ENCODE peak calls at places on chromosomes 5 and 9, in seven cellular contexts. N is tibial nerve, Q is transverse colon, E is sigmoid colon, J is ovary, B is SK-N-SH, R is stomach. A is an unnamed sample. For H3K36me3, the result is how much of the 10 kb centered on the place peaks cover.

GRCh38 chr5:122661496-122662180 is 113.2 kb upstream of the SNX2 start:
- DNase-seq in N (no peak), Q (no peak), E (no peak), J (no peak), B (no peak), R (no peak), A (no peak)

GRCh38 chr5:142478116-142478515 is 153.3 kb upstream of the SPRY4 start:
- DNase-seq in N (no peak), Q (no peak), E (no peak), J (no peak), B (no peak), R (no peak), A (no peak)

GRCh38 chr5:131104169-131104775 is 60.8 kb downstream of the HINT1 start:
- DNase-seq in N (no peak), Q (no peak), E (no peak), J (no peak), B (no peak), R (no peak), A (no peak)

GRCh38 chr5:34930527-34930844 is 1.1 kb downstream of the DNAJC21 start:
- DNase-seq in N (no peak), Q (no peak), E (no peak), J (no peak), B (no peak), R (no peak), A (no peak)

GRCh38 chr5:158770506-158770905 is 329.2 kb downstream of the EBF1 start:
- DNase-seq in N (no peak), Q (no peak), E (no peak), J (no peak), B (no peak), R (no peak), A (no peak)

GRCh38 chr9:115008536-115008935 is 78.1 kb upstream of the TNFSF8 start:
- DNase-seq in N (no peak), Q (no peak), E (no peak), J (no peak), B (no peak), R (no peak), A (no peak)

GRCh38 chr9:130845254-130845653 is 10.2 kb downstream of the ABL1 start:
- DNase-seq in N (no peak), Q (no peak), E (no peak), J (no peak), B (no peak), R (no peak), A (peak)

GRCh38 chr9:136488247-136489214 is 5.7 kb upstream of the SEC16A start:
- DNase-seq in N (no peak), Q (peak), E (peak), J (peak), B (peak), R (peak), A (no peak)

GRCh38 chr5:55141945-55142690 is 17.9 kb upstream of the GPX8 start:
- DNase-seq in N (no peak), Q (no peak), E (no peak), J (no peak), B (no peak), R (no peak), A (peak)

GRCh38 chr9:109307380-109308240 is 13.2 kb downstream of the EPB41L4B start:
- DNase-seq in N (no peak), Q (peak), E (no peak), J (no peak), B (no peak), R (peak), A (no peak)

GRCh38 chr5:32297181-32298055 is 15.3 kb downstream of the MTMR12 start:
- DNase-seq in N (no peak), Q (peak), E (no peak), J (no peak), B (no peak), R (no peak), A (no peak)

GRCh38 chr5:176590035-176590729 is 19.8 kb downstream of the GPRIN1 start:
- DNase-seq in N (no peak), Q (no peak), E (no peak), J (no peak), B (no peak), R (no peak), A (no peak)

GRCh38 chr9:93984860-93985259 is 29.7 kb upstream of the BARX1 start:
- DNase-seq in N (no peak), Q (no peak), E (no peak), J (no peak), B (no peak), R (peak), A (peak)

GRCh38 chr5:38420246-38420645 is 136.2 kb downstream of the LIFR start:
- DNase-seq in N (no peak), Q (no peak), E (no peak), J (no peak), B (no peak), R (no peak), A (no peak)

GRCh38 chr5:150080696-150081435 is 5.5 kb downstream of the CSF1R start:
- DNase-seq in N (no peak), Q (no peak), E (no peak), J (no peak), B (no peak), R (peak), A (peak)

GRCh38 chr5:142396436-142396835 is 71.6 kb upstream of the SPRY4 start:
- DNase-seq in N (no peak), Q (no peak), E (no peak), J (no peak), B (no peak), R (no peak), A (no peak)

GRCh38 chr5:40082313-40082712 is 597.4 kb upstream of the PTGER4 start:
- DNase-seq in N (no peak), Q (no peak), E (no peak), J (no peak), B (no peak), R (no peak), A (no peak)

GRCh38 chr5:52776116-52776515 is 11.6 kb upstream of the ITGA1 start:
- DNase-seq in N (no peak), Q (no peak), E (no peak), J (no peak), B (no peak), R (no peak), A (no peak)

GRCh38 chr5:132260051-132260450 is 2.6 kb downstream of the PDLIM4 start:
- DNase-seq in N (no peak), Q (no peak), E (no peak), J (no peak), B (peak), R (no peak), A (no peak)

GRCh38 chr9:16413509-16414016 is 456.9 kb downstream of the BNC2 start:
- DNase-seq in N (no peak), Q (no peak), E (peak), J (peak), B (no peak), R (no peak), A (no peak)

GRCh38 chr5:149550608-149551226 is 522 bp downstream of the CSNK1A1 start:
- DNase-seq in N (no peak), Q (peak), E (peak), J (peak), B (peak), R (no peak), A (no peak)

GRCh38 chr5:60446917-60447316 is 253.0 kb downstream of the DEPDC1B start:
- DNase-seq in N (no peak), Q (no peak), E (no peak), J (no peak), B (no peak), R (no peak), A (no peak)

GRCh38 chr5:160230686-160231527 is 1.6 kb downstream of the FABP6 start:
- DNase-seq in N (no peak), Q (no peak), E (no peak), J (no peak), B (no peak), R (no peak), A (no peak)

GRCh38 chr9:87390361-87390760 is 107.3 kb upstream of the DAPK1 start:
- DNase-seq in N (no peak), Q (no peak), E (no peak), J (no peak), B (no peak), R (no peak), A (no peak)

GRCh38 chr5:154505567-154505966 is 27.5 kb upstream of the HAND1 start:
- DNase-seq in N (no peak), Q (no peak), E (peak), J (no peak), B (peak), R (no peak), A (no peak)

GRCh38 chr5:177601126-177601525 is 1.2 kb downstream of the B4GALT7 start:
- DNase-seq in N (no peak), Q (no peak), E (no peak), J (no peak), B (no peak), R (no peak), A (no peak)

GRCh38 chr9:134993996-134994720 is 76.4 kb upstream of the FCN1 start:
- DNase-seq in N (no peak), Q (no peak), E (peak), J (no peak), B (no peak), R (no peak), A (no peak)

DNA sequence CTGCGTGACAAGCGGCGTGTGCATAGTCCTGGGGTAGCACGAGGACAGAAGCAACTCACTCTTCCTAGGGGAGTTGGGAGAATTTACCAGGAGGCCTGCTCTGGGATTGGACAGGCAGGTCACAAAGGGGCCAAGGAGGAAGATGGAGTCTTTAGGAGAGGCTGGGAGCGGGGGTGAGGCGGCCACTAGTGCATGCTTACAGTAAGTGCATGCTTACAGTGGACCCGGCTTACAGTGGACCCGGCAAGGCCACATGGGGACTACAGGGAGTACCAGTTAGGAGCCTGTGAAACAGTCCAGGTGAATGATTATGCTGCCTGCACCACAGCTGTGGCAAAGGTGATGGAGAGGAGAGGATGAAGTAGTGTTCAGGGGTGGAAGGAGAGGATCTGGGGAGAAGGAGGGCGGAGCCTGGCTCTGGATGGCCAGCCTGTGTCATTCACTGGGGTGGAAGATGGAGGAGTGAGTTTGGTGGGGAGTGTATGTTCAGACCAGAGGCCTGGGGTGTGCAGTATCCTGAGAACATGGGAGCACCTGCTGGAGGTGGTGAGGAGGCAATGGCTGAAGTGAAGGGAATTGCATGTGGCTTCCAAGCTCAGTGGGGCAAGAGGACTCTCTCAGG is 78.7 kb downstream of the CRB2 start:
- DNase-seq in N (no peak), Q (no peak), E (peak), J (no peak), B (peak), R (no peak), A (no peak)
- TF ChIP-seq CTCF in N (no peak), Q (no peak), E (no peak), J (no peak), B (peak), R (no peak), A (no peak)

DNA sequence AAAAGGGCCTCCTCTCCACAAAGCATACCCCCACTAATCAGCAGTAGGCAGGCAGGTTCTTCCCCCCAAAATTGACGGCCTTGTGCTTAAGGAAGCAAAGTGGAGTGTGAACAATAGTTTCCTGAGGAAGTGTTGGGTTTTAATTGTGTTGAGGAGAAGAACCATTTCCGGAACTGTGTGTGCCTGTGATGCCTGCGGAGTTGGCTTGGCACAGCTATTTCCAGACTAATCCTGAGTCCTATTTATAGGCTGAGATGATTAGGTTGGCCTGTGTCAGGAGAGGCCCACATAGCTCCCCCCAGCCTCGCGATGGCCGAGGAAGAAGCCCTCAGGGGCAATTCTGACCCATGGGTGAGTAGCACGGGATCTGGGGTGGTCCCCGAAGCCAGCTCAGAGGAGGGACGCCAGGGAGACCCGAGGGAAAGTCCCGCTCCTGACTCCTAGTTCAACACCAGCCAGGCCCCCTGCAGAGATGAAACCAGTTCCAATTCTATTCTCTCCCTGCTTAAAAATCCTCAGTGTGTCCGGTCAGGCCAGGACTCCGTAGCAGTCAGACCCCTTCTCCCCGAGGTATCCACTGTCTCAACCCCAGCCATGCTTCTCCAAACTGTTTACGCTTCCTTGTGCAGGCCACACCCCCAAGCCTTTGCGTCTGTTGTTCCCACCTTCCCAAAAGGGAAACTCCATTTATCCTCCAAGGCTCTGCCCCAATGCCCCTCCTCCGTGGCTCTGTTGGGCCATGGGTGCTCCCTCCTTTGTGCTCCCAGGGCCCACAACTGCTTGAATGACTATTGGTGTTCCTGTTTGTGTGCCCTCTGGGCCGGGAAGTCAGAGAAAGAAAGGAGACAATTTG is 18.1 kb downstream of the GSN start:
- DNase-seq in N (peak), Q (peak), E (peak), J (peak), B (no peak), R (peak), A (no peak)
- H3K36me3 ChIP-seq in N (under half), Q (under half), E (under half), J (under half), B (under half), R (under half), A (under half)

GRCh38 chr5:83076742-83077661 is at the start of the genes TMEM167A and XRCC4:
- DNase-seq in N (peak), Q (peak), E (peak), J (peak), B (peak), R (peak), A (peak)
- TF ChIP-seq EP300 in N (peak), Q (no peak), E (no peak), J (no peak), B (no peak), R (no peak), A (no peak)

GRCh38 chr5:117077142-117077541 is 502.5 kb upstream of the SEMA6A start:
- DNase-seq in N (no peak), Q (no peak), E (no peak), J (no peak), B (no peak), R (no peak), A (no peak)
- TF ChIP-seq CTCF in N (no peak), Q (no peak), E (no peak), J (no peak), B (peak), R (no peak), A (no peak)

DNA sequence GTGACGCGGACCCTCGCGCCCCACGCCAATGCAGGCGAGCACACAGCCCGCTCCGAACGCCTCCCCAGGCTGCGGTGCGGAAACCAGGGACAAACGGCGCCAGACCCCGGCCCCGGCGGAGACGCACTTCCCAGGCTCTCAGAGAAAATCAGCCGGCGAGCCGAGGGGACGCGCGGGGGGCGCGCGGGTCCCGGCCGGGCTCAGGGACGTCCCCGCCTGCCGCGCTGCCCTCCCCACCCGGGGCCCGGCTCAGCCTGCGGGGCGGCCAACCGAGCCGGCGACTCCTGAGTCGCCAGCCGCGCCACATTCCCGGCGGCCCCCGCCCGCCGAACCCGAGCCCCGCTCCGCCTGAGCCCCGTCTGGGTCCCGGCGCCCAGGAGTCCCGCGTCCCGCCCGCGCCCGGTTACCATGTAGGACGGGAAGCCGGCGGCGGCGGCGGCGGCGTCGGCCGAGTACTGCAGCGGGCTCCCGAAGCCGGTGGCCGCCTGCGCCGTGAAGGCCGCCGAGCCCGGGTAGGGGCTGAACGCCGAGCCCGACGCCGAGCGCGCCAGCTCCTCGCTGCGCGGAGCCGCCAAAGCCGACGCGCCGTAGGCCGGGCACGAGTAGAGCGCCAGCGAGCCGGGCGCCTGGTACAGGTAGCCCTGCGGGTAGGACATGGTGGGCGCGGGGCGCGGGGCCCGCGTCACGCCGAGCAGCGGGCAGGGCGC is 566 bp downstream of the IRX2 start:
- DNase-seq in N (no peak), Q (no peak), E (no peak), J (no peak), B (no peak), R (no peak), A (no peak)
- H3K36me3 ChIP-seq in N (under half), Q (under half), E (under half), J (under half), B (under half), R (under half), A (under half)

GRCh38 chr9:4530375-4530774 is 40.1 kb downstream of the SLC1A1 start:
- DNase-seq in N (no peak), Q (no peak), E (no peak), J (no peak), B (no peak), R (no peak), A (no peak)
- TF ChIP-seq EP300 in N (no peak), Q (no peak), E (no peak), J (no peak), B (no peak), R (no peak), A (no peak)

GRCh38 chr5:146007270-146007669 is 70.9 kb downstream of the SH3RF2 start:
- DNase-seq in N (no peak), Q (no peak), E (no peak), J (no peak), B (no peak), R (no peak), A (peak)
- TF ChIP-seq CTCF in N (no peak), Q (no peak), E (no peak), J (no peak), B (peak), R (no peak), A (no peak)

DNA sequence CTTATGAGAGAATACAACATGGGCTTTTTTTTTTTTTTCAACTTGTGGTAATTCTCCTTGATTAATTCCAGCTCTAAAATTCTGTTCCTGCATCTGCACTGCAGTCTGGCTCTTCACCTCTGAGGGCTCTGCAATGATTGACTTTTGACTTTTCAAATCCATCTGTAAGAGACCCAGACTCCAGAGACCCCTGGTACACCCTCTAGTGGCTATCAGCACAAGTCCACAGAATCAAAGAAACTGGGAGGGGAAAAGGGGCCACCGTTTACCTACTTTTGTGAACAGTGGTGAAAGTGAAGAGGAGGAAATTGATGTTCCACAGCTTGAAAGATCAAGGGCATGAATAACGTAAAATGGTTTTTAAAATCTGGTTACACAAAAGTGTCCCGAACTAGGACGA is 151.6 kb downstream of the SLIT3 start:
- DNase-seq in N (no peak), Q (no peak), E (no peak), J (no peak), B (peak), R (no peak), A (no peak)
- H3K36me3 ChIP-seq in N (under half), Q (under half), E (under half), J (under half), B (under half), R (under half), A (under half)

GRCh38 chr5:180548563-180548962 is 42.7 kb downstream of the SCGB3A1 start:
- DNase-seq in N (no peak), Q (no peak), E (no peak), J (no peak), B (no peak), R (no peak), A (no peak)
- TF ChIP-seq EP300 in N (no peak), Q (no peak), E (no peak), J (no peak), B (no peak), R (no peak), A (no peak)

A was measured in esophagus muscularis mucosa.